ENCODE peak calls at places on chromosomes 12 and 14, in four cellular contexts. One of them, this sample, is unnamed.

GRCh38 chr12:52860102-52860838 is 11.5 kb upstream of the KRT78 start:
- DNase-seq in Right ventricle myocardium superior: no peak
- DNase-seq in brain microvascular endothelial cell: peak
- DNase-seq in aorta: no peak
- DNase-seq in this sample: no peak

GRCh38 chr12:102816816-102817434 is 100.1 kb downstream of the PAH start:
- DNase-seq in Right ventricle myocardium superior: no peak
- DNase-seq in brain microvascular endothelial cell: peak
- DNase-seq in aorta: no peak
- DNase-seq in this sample: no peak

GRCh38 chr12:121025442-121026226 is 9.3 kb upstream of the C12orf43 start:
- DNase-seq in Right ventricle myocardium superior: no peak
- DNase-seq in brain microvascular endothelial cell: no peak
- DNase-seq in aorta: no peak
- DNase-seq in this sample: no peak

GRCh38 chr14:28609228-28609828 is 157.3 kb upstream of the FOXG1 start:
- DNase-seq in Right ventricle myocardium superior: no peak
- DNase-seq in brain microvascular endothelial cell: peak
- DNase-seq in aorta: no peak
- DNase-seq in this sample: peak

GRCh38 chr12:122590990-122591389 is 63.9 kb downstream of the KNTC1 start:
- DNase-seq in Right ventricle myocardium superior: no peak
- DNase-seq in brain microvascular endothelial cell: no peak
- DNase-seq in aorta: no peak
- DNase-seq in this sample: no peak

GRCh38 chr12:43812926-43813325 is 6.8 kb upstream of the TWF1 start:
- DNase-seq in Right ventricle myocardium superior: no peak
- DNase-seq in brain microvascular endothelial cell: no peak
- DNase-seq in aorta: no peak
- DNase-seq in this sample: no peak

GRCh38 chr12:96070670-96071279 is 35.4 kb upstream of the LTA4H start:
- DNase-seq in Right ventricle myocardium superior: no peak
- DNase-seq in brain microvascular endothelial cell: no peak
- DNase-seq in aorta: no peak
- DNase-seq in this sample: no peak

GRCh38 chr12:69252033-69252432 is 12.7 kb downstream of the CPSF6 start:
- DNase-seq in Right ventricle myocardium superior: no peak
- DNase-seq in brain microvascular endothelial cell: no peak
- DNase-seq in aorta: no peak
- DNase-seq in this sample: no peak

GRCh38 chr12:118033902-118034301 is 17.4 kb downstream of the RFC5 start:
- DNase-seq in Right ventricle myocardium superior: no peak
- DNase-seq in brain microvascular endothelial cell: no peak
- DNase-seq in aorta: no peak
- DNase-seq in this sample: no peak

GRCh38 chr14:38469156-38469555 is 213.3 kb upstream of the CLEC14A start:
- DNase-seq in Right ventricle myocardium superior: no peak
- DNase-seq in brain microvascular endothelial cell: no peak
- DNase-seq in aorta: no peak
- DNase-seq in this sample: no peak

GRCh38 chr12:124745891-124746570 is 117.6 kb downstream of the SCARB1 start:
- DNase-seq in Right ventricle myocardium superior: peak
- DNase-seq in brain microvascular endothelial cell: peak
- DNase-seq in aorta: peak
- DNase-seq in this sample: peak

GRCh38 chr14:105841022-105842009 is 314.9 kb downstream of the TMEM121 start:
- DNase-seq in Right ventricle myocardium superior: peak
- DNase-seq in brain microvascular endothelial cell: no peak
- DNase-seq in aorta: peak
- DNase-seq in this sample: no peak

GRCh38 chr12:76588881-76589565 is 29.5 kb upstream of the OSBPL8 start:
- DNase-seq in Right ventricle myocardium superior: no peak
- DNase-seq in brain microvascular endothelial cell: peak
- DNase-seq in aorta: no peak
- DNase-seq in this sample: no peak

GRCh38 chr12:53324113-53324778 is 2.8 kb upstream of the AAAS start:
- DNase-seq in Right ventricle myocardium superior: peak
- DNase-seq in brain microvascular endothelial cell: no peak
- DNase-seq in aorta: no peak
- DNase-seq in this sample: peak

This sample was measured in pancreas.